ENCODE peak calls at places on chromosomes 4 and X, in ten cellular contexts. T is dermis microvascular lymphatic vessel endothelial cell; O is effector CD4-positive, alpha-beta T cell; U is ureter; K is A172; B is aorta; V is GM20000; N is NCI-H524; H is ELF-1; E is frontal cortex. R is an unnamed sample.

GRCh38 chr4:78613522-78614311 is 62.1 kb downstream of the ANXA3 start:
- DNase-seq in T (no peak), O (no peak), U (no peak), K (no peak), B (no peak), V (peak), N (no peak), H (no peak), E (no peak), R (peak)

GRCh38 chr4:29066856-29067255 is 1653.3 kb upstream of the PCDH7 start:
- DNase-seq in T (no peak), O (no peak), U (no peak), K (no peak), B (no peak), V (no peak), N (no peak), H (no peak), E (no peak), R (no peak)

GRCh38 chr4:48346594-48346993 is 5.3 kb downstream of the SLAIN2 start:
- DNase-seq in T (no peak), O (no peak), U (no peak), K (no peak), B (no peak), V (no peak), N (no peak), H (no peak), E (no peak), R (no peak)

GRCh38 chr4:40603281-40603680 is 26.4 kb downstream of the RBM47 start:
- DNase-seq in T (no peak), O (no peak), U (no peak), K (no peak), B (no peak), V (no peak), N (no peak), H (no peak), E (no peak), R (no peak)

GRCh38 chrX:120468479-120468824 is 644 bp downstream of the LAMP2 start:
- DNase-seq in T (no peak), O (no peak), U (no peak), K (no peak), B (no peak), V (no peak), N (no peak), H (peak), E (no peak), R (no peak)

GRCh38 chrX:66717926-66718325 is 79.0 kb upstream of the EDA2R start:
- DNase-seq in T (no peak), O (no peak), U (no peak), K (no peak), B (no peak), V (no peak), N (no peak), H (no peak), E (no peak), R (no peak)

GRCh38 chr4:142406917-142407501 is 439.1 kb downstream of the INPP4B start:
- DNase-seq in T (no peak), O (no peak), U (no peak), K (peak), B (no peak), V (no peak), N (no peak), H (no peak), E (no peak), R (no peak)

GRCh38 chr4:83866821-83867220 is 330.9 kb downstream of the GPAT3 start:
- DNase-seq in T (no peak), O (no peak), U (no peak), K (no peak), B (no peak), V (no peak), N (no peak), H (peak), E (no peak), R (no peak)

GRCh38 chrX:19846995-19847790 is 40.2 kb downstream of the SH3KBP1 start:
- DNase-seq in T (no peak), O (no peak), U (no peak), K (peak), B (peak), V (no peak), N (no peak), H (peak), E (peak), R (no peak)

GRCh38 chr4:144647095-144647959 is 1.4 kb downstream of the HHIP start:
- DNase-seq in T (no peak), O (no peak), U (no peak), K (no peak), B (no peak), V (peak), N (peak), H (no peak), E (no peak), R (no peak)

GRCh38 chr4:8850074-8850829 is 21.4 kb downstream of the HMX1 start:
- DNase-seq in T (no peak), O (no peak), U (no peak), K (no peak), B (no peak), V (no peak), N (no peak), H (no peak), E (no peak), R (no peak)

GRCh38 chr4:85720736-85721135 is 245.8 kb downstream of the ARHGAP24 start:
- DNase-seq in T (no peak), O (no peak), U (no peak), K (peak), B (no peak), V (no peak), N (no peak), H (no peak), E (no peak), R (no peak)

R was measured in NCI-H510A treated with DMSO at 0.1 percent for 48 hours.